ENCODE peak calls at places on chromosome 14, in ten cellular contexts. H, W, C, B, I, N, A, T, Y and K are unnamed samples.

GRCh38 chr14:32382704-32383103 is 53.6 kb downstream of the AKAP6 start:
- DNase-seq in H (no peak), W (no peak), C (no peak), B (no peak), I (no peak), N (no peak), A (no peak), T (peak), Y (no peak), K (peak)

GRCh38 chr14:88191605-88192004 is 131.5 kb downstream of the KCNK10 start:
- DNase-seq in H (no peak), W (peak), C (no peak), B (no peak), I (no peak), N (no peak), A (no peak), T (no peak), Y (no peak), K (no peak)

GRCh38 chr14:74946659-74947281 is 8.6 kb downstream of the PGF start:
- DNase-seq in H (no peak), W (no peak), C (no peak), B (no peak), I (no peak), N (no peak), A (no peak), T (no peak), Y (no peak), K (no peak)

GRCh38 chr14:68468437-68469207 is 324.2 kb downstream of the ZFP36L1 start:
- DNase-seq in H (no peak), W (no peak), C (no peak), B (peak), I (no peak), N (no peak), A (no peak), T (no peak), Y (no peak), K (no peak)

GRCh38 chr14:32300146-32300545 is 29.0 kb upstream of the AKAP6 start:
- DNase-seq in H (no peak), W (no peak), C (no peak), B (no peak), I (no peak), N (no peak), A (no peak), T (peak), Y (no peak), K (no peak)

GRCh38 chr14:103078860-103079587 is 5.0 kb upstream of the LBHD2 start:
- DNase-seq in H (no peak), W (no peak), C (no peak), B (no peak), I (no peak), N (no peak), A (no peak), T (peak), Y (no peak), K (no peak)

GRCh38 chr14:89773644-89774316 is 180.8 kb downstream of the EFCAB11 start:
- DNase-seq in H (no peak), W (peak), C (no peak), B (peak), I (peak), N (peak), A (no peak), T (peak), Y (no peak), K (peak)

GRCh38 chr14:99884834-99885648 is 91.8 kb downstream of the EML1 start:
- DNase-seq in H (peak), W (no peak), C (no peak), B (peak), I (peak), N (peak), A (peak), T (peak), Y (no peak), K (peak)

GRCh38 chr14:54589076-54589475 is 22.1 kb downstream of the SAMD4A start:
- DNase-seq in H (no peak), W (no peak), C (no peak), B (no peak), I (no peak), N (no peak), A (no peak), T (no peak), Y (no peak), K (no peak)

GRCh38 chr14:95098984-95099599 is 58.2 kb downstream of the DICER1 start:
- DNase-seq in H (peak), W (peak), C (no peak), B (peak), I (peak), N (no peak), A (peak), T (peak), Y (peak), K (peak)

GRCh38 chr14:65330416-65330815 is 82.1 kb upstream of the FUT8 start:
- DNase-seq in H (no peak), W (no peak), C (no peak), B (peak), I (no peak), N (no peak), A (no peak), T (no peak), Y (no peak), K (no peak)

GRCh38 chr14:71616013-71616412 is 316.2 kb upstream of the RGS6 start:
- DNase-seq in H (no peak), W (no peak), C (no peak), B (no peak), I (no peak), N (no peak), A (no peak), T (no peak), Y (no peak), K (no peak)

GRCh38 chr14:58501214-58501816 is 73.8 kb downstream of the KIAA0586 start:
- DNase-seq in H (peak), W (no peak), C (no peak), B (peak), I (peak), N (peak), A (peak), T (peak), Y (no peak), K (peak)